ENCODE peak calls at places on chromosomes 5 and 9, in seven cellular contexts. W is Peyer's patch, Q is IMR-90, O is tibial nerve, R is ovary, J is suprapubic skin, K is endothelial cell of umbilical vein. Y is an unnamed sample.

GRCh38 chr5:95070453-95070852 is 214.4 kb downstream of the MCTP1 start:
- DNase-seq in W (no peak), Q (no peak), O (no peak), R (no peak), J (no peak), K (no peak), Y (no peak)

GRCh38 chr5:81696418-81697397 is 54.2 kb downstream of the SSBP2 start:
- DNase-seq in W (no peak), Q (no peak), O (no peak), R (no peak), J (no peak), K (no peak), Y (no peak)

GRCh38 chr5:72392326-72392733 is 72.2 kb downstream of the PTCD2 start:
- DNase-seq in W (no peak), Q (peak; percentile 46), O (no peak), R (no peak), J (no peak), K (no peak), Y (no peak)

GRCh38 chr9:16202913-16203734 is 650.3 kb downstream of the CCDC171 start:
- DNase-seq in W (no peak), Q (peak; percentile 91), O (no peak), R (no peak), J (no peak), K (peak; percentile 19), Y (peak; percentile 81)

GRCh38 chr9:77384406-77384805 is 207.1 kb downstream of the VPS13A start:
- DNase-seq in W (no peak), Q (peak; percentile 77), O (no peak), R (no peak), J (no peak), K (peak; percentile 5), Y (peak; percentile 29)

GRCh38 chr9:94159069-94159915 is 75.0 kb downstream of the PTPDC1 start:
- DNase-seq in W (no peak), Q (no peak), O (no peak), R (no peak), J (no peak), K (no peak), Y (no peak)

GRCh38 chr5:167723254-167723871 is 568.1 kb upstream of the WWC1 start:
- DNase-seq in W (peak; percentile 43), Q (peak; percentile 70), O (peak; percentile 74), R (peak; percentile 71), J (peak; percentile 79), K (peak; percentile 61), Y (peak; percentile 70)

GRCh38 chr9:126849811-126850210 is 10.6 kb upstream of the ZBTB34 start:
- DNase-seq in W (no peak), Q (no peak), O (no peak), R (no peak), J (no peak), K (no peak), Y (no peak)

GRCh38 chr9:131523451-131524435 is 7.3 kb downstream of the UCK1 start:
- DNase-seq in W (no peak), Q (no peak), O (no peak), R (no peak), J (no peak), K (no peak), Y (no peak)

GRCh38 chr5:109645591-109646236 is 44.0 kb upstream of the MAN2A1 start:
- DNase-seq in W (no peak), Q (no peak), O (no peak), R (no peak), J (no peak), K (no peak), Y (no peak)

GRCh38 chr9:136846376-136847064 is 2.7 kb upstream of the PHPT1 start:
- DNase-seq in W (no peak), Q (no peak), O (no peak), R (no peak), J (no peak), K (no peak), Y (no peak)

GRCh38 chr5:77379558-77380061 is 112.5 kb downstream of the WDR41 start:
- DNase-seq in W (no peak), Q (no peak), O (no peak), R (no peak), J (no peak), K (no peak), Y (no peak)

GRCh38 chr9:133250741-133251170 is 24.2 kb downstream of the ABO start:
- DNase-seq in W (no peak), Q (no peak), O (no peak), R (no peak), J (no peak), K (no peak), Y (no peak)

GRCh38 chr5:27129926-27130325 is 91.5 kb upstream of the CDH9 start:
- DNase-seq in W (no peak), Q (no peak), O (no peak), R (no peak), J (no peak), K (no peak), Y (no peak)

GRCh38 chr5:18179579-18179978 is 545.3 kb downstream of the TAF11L14 start:
- DNase-seq in W (no peak), Q (no peak), O (no peak), R (no peak), J (no peak), K (no peak), Y (no peak)

GRCh38 chr5:160438316-160439204 is 16.9 kb downstream of the PTTG1 start:
- DNase-seq in W (peak; percentile 61), Q (peak; percentile 60), O (no peak), R (no peak), J (no peak), K (peak; percentile 79), Y (no peak)

GRCh38 chr5:94375801-94376200 is 242.6 kb downstream of the KIAA0825 start:
- DNase-seq in W (no peak), Q (no peak), O (no peak), R (no peak), J (no peak), K (peak; percentile 3), Y (no peak)

GRCh38 chr5:171427318-171428167 is 8.1 kb downstream of the FGF18 start:
- DNase-seq in W (no peak), Q (no peak), O (no peak), R (peak; percentile 43), J (peak; percentile 34), K (no peak), Y (no peak)

GRCh38 chr9:107248714-107249113 is 34.4 kb upstream of the RAD23B start:
- DNase-seq in W (no peak), Q (no peak), O (no peak), R (no peak), J (no peak), K (no peak), Y (no peak)

GRCh38 chr9:136695435-136695895 is 8.2 kb upstream of the AGPAT2 start:
- DNase-seq in W (no peak), Q (no peak), O (no peak), R (peak; percentile 33), J (no peak), K (peak; percentile 29), Y (no peak)

GRCh38 chr9:23586906-23587305 is 239.1 kb downstream of the ELAVL2 start:
- DNase-seq in W (no peak), Q (no peak), O (no peak), R (no peak), J (no peak), K (no peak), Y (no peak)

GRCh38 chr9:23590601-23591000 is 235.4 kb downstream of the ELAVL2 start:
- DNase-seq in W (no peak), Q (no peak), O (no peak), R (no peak), J (no peak), K (peak; percentile 34), Y (no peak)

GRCh38 chr9:23582836-23583235 is 243.2 kb downstream of the ELAVL2 start:
- DNase-seq in W (no peak), Q (no peak), O (no peak), R (no peak), J (no peak), K (no peak), Y (no peak)

GRCh38 chr9:23587903-23588302 is 238.1 kb downstream of the ELAVL2 start:
- DNase-seq in W (no peak), Q (no peak), O (no peak), R (no peak), J (no peak), K (no peak), Y (no peak)

GRCh38 chr9:23587433-23587832 is 238.6 kb downstream of the ELAVL2 start:
- DNase-seq in W (no peak), Q (no peak), O (no peak), R (peak; percentile 48), J (no peak), K (no peak), Y (no peak)
- TF ChIP-seq POLR2A in W (no peak), Q (no peak), O (no peak), R (no peak), J (no peak), K (no peak), Y (no peak)

DNA sequence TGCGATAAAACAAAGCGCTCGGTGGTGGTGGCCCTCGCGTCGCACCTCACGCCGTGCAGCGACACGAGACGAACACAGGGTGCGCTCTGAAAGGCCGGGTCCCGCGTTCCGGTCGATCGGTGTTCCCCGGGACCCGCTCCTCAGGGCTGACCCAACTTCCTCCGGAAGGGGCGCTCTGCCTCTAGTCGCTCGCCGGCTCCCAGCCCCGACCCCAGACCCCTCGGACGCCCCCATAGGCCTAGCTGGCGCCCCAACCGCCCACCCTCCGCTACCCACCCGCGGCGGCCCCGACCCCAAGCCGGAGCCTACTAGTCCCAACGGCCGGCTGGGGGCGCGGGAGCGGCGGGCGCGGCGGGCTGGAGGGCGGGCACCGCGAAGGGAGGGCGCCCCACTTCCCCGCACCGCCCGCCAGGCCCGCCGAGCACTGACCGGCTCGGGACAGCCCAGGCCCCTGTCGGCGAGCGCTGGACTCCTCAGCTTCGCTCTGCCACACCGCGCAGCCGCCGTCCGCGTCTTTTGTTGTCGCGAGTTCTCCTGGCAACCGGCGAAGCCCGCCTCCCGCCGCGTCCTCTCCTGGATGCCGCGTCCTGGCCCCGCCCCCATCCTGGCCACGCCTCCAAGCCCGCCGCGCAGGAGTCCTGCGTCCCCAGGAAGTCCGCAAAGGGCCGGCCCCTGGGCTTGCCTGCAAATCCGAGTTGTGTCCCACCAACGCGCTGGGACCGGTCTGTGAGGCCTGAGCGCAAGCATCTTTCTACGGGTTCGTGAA is at the start of gene KIF27:
- DNase-seq in W (peak; percentile 98), Q (peak; percentile 96), O (peak; percentile 99), R (peak; percentile 100), J (peak; percentile 99), K (peak; percentile 98), Y (peak; percentile 99)
- TF ChIP-seq POLR2A in W (peak; percentile 65), Q (peak; percentile 83), O (peak; percentile 43), R (peak; percentile 92), J (peak; percentile 77), K (peak; percentile 93), Y (peak; percentile 80)

DNA sequence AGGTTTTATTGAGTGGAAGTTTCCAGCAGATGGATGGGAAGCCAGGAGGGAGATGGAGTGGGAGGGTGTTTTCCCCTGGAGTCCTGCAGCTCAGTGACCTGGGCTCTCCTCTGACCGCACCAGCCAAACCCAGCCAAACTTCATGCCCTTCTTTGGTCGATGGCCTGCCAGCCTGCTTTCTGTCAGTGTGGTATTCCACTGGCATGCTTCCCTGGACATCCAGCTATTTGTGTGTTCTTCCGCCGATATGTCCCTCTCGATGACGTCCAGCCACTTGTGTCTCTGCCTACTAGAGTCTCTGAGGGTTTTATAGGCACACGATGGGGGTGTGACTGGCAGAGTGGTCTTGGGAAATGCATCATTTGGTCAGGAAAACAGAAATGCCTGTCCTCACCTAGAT is 33.8 kb downstream of the GPBP1 start:
- DNase-seq in W (no peak), Q (no peak), O (no peak), R (no peak), J (no peak), K (no peak), Y (no peak)
- TF ChIP-seq POLR2A in W (no peak), Q (no peak), O (no peak), R (no peak), J (no peak), K (no peak), Y (no peak)

GRCh38 chr5:86493777-86494176 is 124.0 kb upstream of the COX7C start:
- DNase-seq in W (no peak), Q (no peak), O (no peak), R (no peak), J (no peak), K (no peak), Y (no peak)
- TF ChIP-seq POLR2A in W (no peak), Q (no peak), O (no peak), R (no peak), J (no peak), K (no peak), Y (no peak)

Y was measured in H54.